ENCODE peak calls at places on chromosomes 1 and 21, in four cellular contexts. G is SK-N-SH, X is K562, A is GM12878. B is an unnamed sample.

GRCh38 chr21:39676054-39676771 is 63.5 kb downstream of the B3GALT5 start:
- DNase-seq in A (peak), X (no peak), G (peak), B (no peak)

GRCh38 chr1:54853793-54854370 is 33.1 kb downstream of the DHCR24 start:
- DNase-seq in A (no peak), X (no peak), G (no peak), B (no peak)

GRCh38 chr1:225750865-225751824 is 26.5 kb upstream of the SRP9 start:
- DNase-seq in X (no peak), G (no peak), A (no peak), B (no peak)

GRCh38 chr1:15328785-15329480 is 80.8 kb upstream of the EFHD2 start:
- DNase-seq in A (no peak), X (peak), G (peak), B (no peak)

GRCh38 chr1:168340796-168341510 is 60.3 kb downstream of the TBX19 start:
- DNase-seq in X (peak), G (no peak), A (no peak), B (no peak)

GRCh38 chr21:34367320-34367935 is 3.6 kb downstream of the KCNE2 start:
- DNase-seq in X (peak), A (no peak), G (peak), B (peak)

GRCh38 chr1:58119971-58120370 is 426.6 kb downstream of the OMA1 start:
- DNase-seq in A (no peak), G (no peak), X (no peak), B (no peak)

GRCh38 chr1:155226910-155227260 is 18.4 kb downstream of the MTX1 start:
- DNase-seq in A (no peak), X (peak), G (peak), B (peak)

DNA sequence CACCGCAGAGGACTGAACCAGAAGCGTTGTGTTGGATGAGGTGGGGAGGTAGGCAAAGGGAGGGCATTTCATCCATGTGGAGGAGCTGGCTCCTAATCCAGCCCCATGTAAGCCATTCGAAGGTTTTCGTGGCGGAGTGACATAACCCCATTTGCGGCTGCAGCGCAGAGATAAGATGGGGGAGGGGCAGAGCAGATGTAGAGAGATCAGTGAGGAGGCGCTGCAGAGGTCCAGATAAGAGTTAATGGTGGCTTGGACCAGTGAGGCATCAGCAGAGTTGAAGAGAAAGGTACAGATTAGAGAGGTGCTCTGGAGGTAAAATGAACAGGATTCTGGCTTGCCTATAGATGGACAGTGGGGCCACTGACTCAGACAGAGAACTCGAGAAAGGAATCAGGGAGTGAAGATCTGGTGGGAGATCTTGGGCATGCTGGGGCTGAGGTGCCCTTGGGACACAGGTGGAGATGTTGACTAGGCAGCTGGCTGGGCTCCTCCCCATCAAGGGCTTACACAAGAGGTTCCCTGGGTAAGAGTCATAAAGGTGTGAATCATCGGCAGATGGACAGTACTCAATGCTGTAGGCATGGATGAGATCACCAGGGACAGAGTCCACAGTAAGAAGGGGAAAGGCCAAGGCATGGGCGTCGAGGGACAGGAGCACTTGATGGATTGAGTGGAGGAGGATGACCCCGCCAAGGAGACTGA is 7.8 kb upstream of the PTPRF start:
- DNase-seq in G (no peak), A (no peak), X (peak), B (no peak)
- TF ChIP-seq USF1 in G (no peak), A (no peak), X (no peak), B (no peak)

GRCh38 chr1:107934573-107934972 is 30.4 kb downstream of the VAV3 start:
- DNase-seq in A (peak), G (no peak), X (no peak), B (no peak)
- TF ChIP-seq USF1 in A (no peak), G (no peak), X (no peak), B (no peak)

GRCh38 chr1:246609632-246610031 is 43.4 kb downstream of the CNST start:
- DNase-seq in A (no peak), X (no peak), G (no peak), B (no peak)

GRCh38 chr1:246613131-246613758 is 47.0 kb downstream of the CNST start:
- DNase-seq in G (no peak), X (no peak), A (no peak), B (no peak)

GRCh38 chr1:246607466-246607865 is 41.2 kb downstream of the CNST start:
- DNase-seq in A (no peak), G (no peak), X (no peak), B (no peak)

DNA sequence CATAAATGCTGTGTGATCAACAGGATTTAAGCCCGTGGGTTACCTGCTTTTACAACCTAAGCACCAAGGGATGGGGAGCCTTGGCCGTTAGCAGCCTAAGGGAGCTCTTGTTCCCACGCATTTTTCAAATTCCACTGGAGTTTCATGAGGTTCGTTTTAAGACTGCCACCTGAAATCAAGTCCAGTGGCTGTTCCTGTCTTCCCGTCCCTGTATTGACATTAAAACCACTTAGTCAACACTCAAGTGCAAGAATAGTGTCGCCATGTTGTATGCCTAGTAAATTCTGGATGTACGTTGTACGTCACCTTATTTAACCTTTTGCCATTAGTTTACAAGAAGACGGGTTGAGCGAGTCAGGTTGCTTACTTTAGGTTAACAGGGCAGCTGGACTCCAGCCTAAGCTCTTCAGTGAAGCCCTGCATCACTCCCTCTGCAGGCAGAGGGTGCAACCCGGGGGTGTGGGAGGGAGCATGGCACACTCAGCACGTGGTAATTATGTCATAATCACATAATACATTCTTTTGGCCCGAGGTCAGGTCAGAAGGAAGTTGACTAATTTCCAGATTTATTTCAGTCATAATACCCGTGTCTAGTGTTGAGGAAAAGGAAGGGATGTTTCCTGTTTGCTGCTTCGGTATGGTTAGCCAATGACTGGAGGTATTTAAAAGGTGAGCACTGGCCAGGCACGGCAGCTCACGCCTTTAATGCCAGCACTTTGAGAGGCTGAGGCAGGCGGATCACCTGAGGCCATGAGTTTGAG is 42.5 kb downstream of the CNST start:
- DNase-seq in G (peak), A (no peak), X (no peak), B (no peak)
- TF ChIP-seq USF1 in G (peak), A (no peak), X (peak), B (no peak)

GRCh38 chr1:214551436-214552173 is at the start of gene PTPN14:
- DNase-seq in A (no peak), G (peak), X (no peak), B (peak)

GRCh38 chr1:214548988-214549387 is 2.4 kb downstream of the PTPN14 start:
- DNase-seq in A (no peak), G (no peak), X (no peak), B (no peak)

GRCh38 chr1:214549604-214550338 is 1.6 kb downstream of the PTPN14 start:
- DNase-seq in A (no peak), G (no peak), X (no peak), B (no peak)

GRCh38 chr1:214551052-214551435 is 358 bp downstream of the PTPN14 start:
- DNase-seq in X (no peak), G (peak), A (no peak), B (peak)

GRCh38 chr1:214550339-214551051 is 907 bp downstream of the PTPN14 start:
- DNase-seq in A (no peak), X (no peak), G (peak), B (no peak)
- TF ChIP-seq USF1 in A (no peak), X (no peak), G (no peak), B (peak)

DNA sequence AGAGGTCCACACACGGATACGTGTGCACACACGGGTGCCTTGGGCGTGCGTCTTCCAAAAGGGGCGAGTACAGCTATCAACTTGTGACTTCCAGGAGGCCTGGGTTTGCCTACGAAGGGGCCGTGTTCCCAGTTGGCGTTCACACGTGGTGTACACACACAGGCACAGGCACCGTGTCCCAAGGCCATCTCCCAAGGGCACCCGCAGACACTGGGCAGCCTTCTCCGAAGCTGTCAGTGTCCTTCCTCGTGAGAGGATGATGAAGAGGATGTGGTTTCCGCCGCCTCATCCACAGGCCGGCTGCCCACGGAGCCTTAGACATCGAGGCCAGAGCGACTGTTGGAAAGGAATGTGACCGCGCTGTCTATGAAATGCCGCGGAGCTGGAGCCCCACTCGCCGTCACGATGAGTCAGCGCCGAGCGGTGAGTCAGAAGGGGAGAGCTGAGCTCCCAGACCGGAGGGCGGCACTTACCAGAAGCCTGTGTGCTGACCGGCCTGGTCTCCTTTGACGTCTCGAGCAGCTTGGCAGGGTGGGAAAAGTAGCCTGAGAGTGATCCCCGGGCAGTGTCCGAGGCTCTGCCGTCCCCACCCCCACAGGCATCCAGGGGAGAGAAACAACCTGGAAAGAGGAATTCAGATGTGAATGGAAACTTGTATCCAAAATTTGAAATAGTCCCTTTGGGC is 141.4 kb upstream of the ARHGEF16 start:
- DNase-seq in X (peak), A (no peak), G (no peak), B (peak)
- TF ChIP-seq USF1 in X (no peak), A (no peak), G (peak), B (no peak)

DNA sequence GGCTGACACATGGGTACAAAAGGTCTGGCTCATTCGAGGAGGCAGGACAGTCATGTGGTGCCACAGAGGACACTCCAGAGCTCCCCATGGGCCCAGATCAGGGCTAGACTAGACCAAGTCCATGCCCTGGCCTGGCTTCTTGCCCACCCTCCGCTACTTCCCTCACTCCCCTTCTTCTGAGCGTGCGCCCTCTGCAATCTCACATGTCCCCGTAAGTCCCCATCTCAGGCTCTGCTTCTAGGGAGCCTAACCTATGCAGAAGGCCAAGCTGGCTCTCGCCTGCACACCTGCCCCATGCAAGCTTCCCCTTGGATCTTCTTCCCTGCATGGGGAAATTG is 553.6 kb downstream of the PTPRU start:
- DNase-seq in X (no peak), G (peak), A (no peak), B (no peak)
- TF ChIP-seq USF1 in X (no peak), G (no peak), A (no peak), B (no peak)

GRCh38 chr1:89854140-89854539 is 33.3 kb downstream of the LRRC8D start:
- DNase-seq in X (no peak), G (no peak), A (no peak), B (no peak)

GRCh38 chr1:89850844-89851410 is 30.1 kb downstream of the LRRC8D start:
- DNase-seq in X (no peak), A (no peak), G (no peak), B (no peak)

DNA sequence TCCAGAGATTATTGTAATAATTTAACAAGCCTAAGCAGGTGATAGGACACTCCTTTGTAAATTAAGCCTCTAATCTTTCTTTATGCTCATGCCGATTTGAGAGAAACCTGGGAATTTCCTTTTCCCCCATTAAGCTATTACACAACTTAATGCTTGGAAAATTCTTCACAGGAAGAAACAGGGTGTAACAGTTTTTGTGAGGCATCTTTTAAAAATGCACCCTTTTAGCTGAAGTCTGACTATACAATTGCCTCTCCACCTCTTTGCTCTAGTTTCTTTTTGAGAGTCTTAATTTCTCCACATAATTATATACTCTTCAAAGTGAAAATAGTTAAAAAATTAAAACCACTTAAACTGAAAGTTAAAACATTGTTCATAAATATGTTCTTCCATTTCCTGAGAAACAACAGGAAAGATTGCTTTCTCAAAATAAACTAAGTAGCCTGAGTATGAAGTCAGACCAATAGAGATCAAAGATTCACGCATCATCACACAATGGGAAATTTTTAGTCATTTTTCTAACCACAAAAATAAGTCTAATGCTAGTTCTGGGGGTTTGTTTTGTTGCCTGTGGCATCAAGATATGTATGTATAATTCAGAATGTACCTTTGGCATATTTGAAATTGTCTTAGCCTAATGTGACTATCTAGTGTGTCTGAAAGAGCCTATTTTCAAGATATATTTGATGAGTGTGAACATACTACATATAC is 34.7 kb downstream of the LRRC8D start:
- DNase-seq in G (no peak), X (no peak), A (peak), B (no peak)
- TF ChIP-seq USF1 in G (no peak), X (no peak), A (no peak), B (no peak)

GRCh38 chr1:56229183-56229582 is 350.2 kb downstream of the PLPP3 start:
- DNase-seq in G (no peak), A (no peak), X (no peak), B (no peak)
- TF ChIP-seq USF1 in G (no peak), A (no peak), X (no peak), B (no peak)

GRCh38 chr1:81670286-81670685 is 130.4 kb upstream of the ADGRL2 start:
- DNase-seq in X (no peak), G (peak), A (no peak), B (no peak)
- TF ChIP-seq USF1 in X (no peak), G (no peak), A (no peak), B (no peak)

GRCh38 chr1:201759194-201759814 is 69.7 kb upstream of the IPO9 start:
- DNase-seq in X (no peak), A (no peak), G (no peak), B (no peak)
- TF ChIP-seq USF1 in X (no peak), A (no peak), G (no peak), B (no peak)